ENCODE peak calls at places on chromosomes 13 and 19, in ten cellular contexts. W is ascending aorta; G is CD4-positive, alpha-beta memory T cell; M is GM23248; S is mesenchymal stem cell; U is iPS DF 6.9; A is sigmoid colon; D is body of pancreas; J is CD8-positive, alpha-beta T cell; H is neuronal stem cell. Z is an unnamed sample.
A peak's percentile ranks its signal among the peaks of the same experiment; 100 is the strongest.

GRCh38 chr13:51034906-51035305 is 76.2 kb downstream of the C13orf42 start:
- DNase-seq in W (no peak), A (no peak), M (no peak), D (no peak), H (no peak), J (no peak), G (no peak), S (no peak), U (no peak), Z (no peak)

GRCh38 chr13:26229080-26229615 is 7.0 kb upstream of the RNF6 start:
- DNase-seq in D (no peak), G (no peak), A (no peak), U (no peak), S (no peak), J (no peak), W (no peak), H (no peak), M (no peak), Z (no peak)

GRCh38 chr13:48514776-48515175 is 18.1 kb downstream of the RCBTB2 start:
- DNase-seq in D (no peak), H (no peak), W (no peak), M (no peak), U (no peak), A (no peak), J (no peak), S (no peak), G (no peak), Z (no peak)

GRCh38 chr19:8575467-8575997 is 1.7 kb downstream of the MYO1F start:
- DNase-seq in M (peak; percentile 65), U (no peak), W (no peak), J (no peak), G (peak; percentile 61), A (no peak), D (no peak), H (no peak), S (no peak), Z (no peak)

GRCh38 chr13:98004107-98004506 is 50.6 kb downstream of the IPO5 start:
- DNase-seq in D (no peak), M (no peak), A (no peak), G (no peak), U (no peak), S (peak; percentile 91), W (no peak), J (no peak), H (no peak), Z (no peak)

GRCh38 chr13:49569993-49570689 is 15.2 kb downstream of the RCBTB1 start:
- DNase-seq in H (no peak), W (no peak), S (no peak), J (no peak), U (no peak), A (no peak), D (no peak), G (peak; percentile 12), M (peak; percentile 3), Z (no peak)

GRCh38 chr19:3842948-3843347 is 25.9 kb downstream of the ZFR2 start:
- DNase-seq in W (no peak), J (no peak), M (no peak), S (no peak), H (no peak), G (no peak), D (no peak), A (no peak), U (no peak), Z (no peak)

GRCh38 chr13:104773775-104774174 is 1707.6 kb upstream of the SLC10A2 start:
- DNase-seq in W (no peak), M (peak; percentile 50), G (peak; percentile 4), S (peak; percentile 82), D (no peak), U (peak; percentile 22), J (no peak), H (peak; percentile 35), A (no peak), Z (no peak)

GRCh38 chr19:33947565-33947964 is 150.9 kb downstream of the KCTD15 start:
- DNase-seq in A (no peak), H (no peak), M (no peak), U (no peak), S (no peak), D (no peak), J (no peak), W (no peak), G (no peak), Z (no peak)

GRCh38 chr19:43618921-43619261 is 538 bp downstream of the ZNF428 start:
- DNase-seq in M (peak; percentile 68), D (no peak), S (no peak), U (no peak), H (no peak), G (no peak), J (no peak), A (no peak), W (no peak), Z (no peak)

GRCh38 chr19:12664406-12665280 is 1.9 kb downstream of the MAN2B1 start:
- DNase-seq in H (no peak), M (peak; percentile 26), W (no peak), D (no peak), G (no peak), J (no peak), S (no peak), U (peak; percentile 90), A (no peak), Z (no peak)
- H3K4me3 ChIP-seq in H (peak overlapping the region; percentile 67), M (no peak overlapping the region), W (no peak overlapping the region), D (no peak overlapping the region), G (no peak overlapping the region), J (no peak overlapping the region), S (no peak overlapping the region), U (no peak overlapping the region), A (no peak overlapping the region), Z (no peak overlapping the region)

DNA sequence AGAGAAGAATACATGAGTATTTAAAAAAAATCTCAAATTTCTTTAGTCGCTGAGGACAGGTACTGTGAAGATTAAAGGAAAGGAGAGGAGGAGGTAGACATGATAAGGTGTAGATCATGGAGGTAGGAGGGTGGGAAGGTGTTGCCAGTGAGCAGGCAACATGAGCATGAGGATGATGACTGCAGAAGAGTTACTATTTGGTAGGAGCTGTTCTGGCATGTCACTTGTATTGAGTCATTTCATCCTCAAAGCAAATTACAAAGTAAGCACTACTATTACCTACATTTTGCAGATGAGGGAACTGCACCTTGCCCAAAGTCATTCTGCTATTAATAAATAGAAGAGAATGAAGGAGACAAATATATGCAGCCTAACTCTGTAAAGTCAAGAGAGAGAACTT is 435.8 kb upstream of the KLF12 start:
- DNase-seq in W (no peak), D (no peak), J (no peak), H (no peak), M (no peak), G (no peak), S (no peak), A (no peak), U (no peak), Z (no peak)
- H3K27me3 ChIP-seq in W (no peaks in the 10 kb centered on the region), D (no peaks in the 10 kb centered on the region), J (peaks cover 3% of the 10 kb centered on the region), H (no peaks in the 10 kb centered on the region), M (no peaks in the 10 kb centered on the region), G (peaks cover 9% of the 10 kb centered on the region), S (no peaks in the 10 kb centered on the region), A (no peaks in the 10 kb centered on the region), U (peaks cover 1% of the 10 kb centered on the region), Z (no peaks in the 10 kb centered on the region)

GRCh38 chr13:67229438-67230242 is 496 bp downstream of the PCDH9 start:
- DNase-seq in W (no peak), A (no peak), G (no peak), M (peak; percentile 36), J (no peak), H (peak; percentile 4), U (no peak), S (no peak), D (no peak), Z (no peak)

GRCh38 chr13:67228909-67229308 is 1.2 kb downstream of the PCDH9 start:
- DNase-seq in U (no peak), J (no peak), S (peak; percentile 33), A (no peak), H (no peak), D (no peak), G (no peak), M (peak; percentile 5), W (no peak), Z (no peak)

GRCh38 chr13:67226686-67227085 is 3.5 kb downstream of the PCDH9 start:
- DNase-seq in S (no peak), W (no peak), A (no peak), M (no peak), D (no peak), J (no peak), U (no peak), G (no peak), H (no peak), Z (no peak)

GRCh38 chr13:67227131-67227983 is 2.8 kb downstream of the PCDH9 start:
- DNase-seq in J (no peak), D (no peak), G (no peak), M (no peak), H (no peak), S (no peak), W (no peak), U (no peak), A (no peak), Z (no peak)

GRCh38 chr13:67228031-67228430 is 2.1 kb downstream of the PCDH9 start:
- DNase-seq in W (no peak), A (no peak), D (no peak), U (no peak), S (no peak), G (no peak), M (no peak), H (no peak), J (no peak), Z (no peak)
- H3K4me3 ChIP-seq in W (no peak overlapping the region), A (peak overlapping the region; percentile 72), D (no peak overlapping the region), U (no peak overlapping the region), S (peak overlapping the region; percentile 92), G (no peak overlapping the region), M (no peak overlapping the region), H (peak overlapping the region; percentile 92), J (no peak overlapping the region), Z (no peak overlapping the region)

GRCh38 chr13:27918041-27918917 is 1.5 kb upstream of the PDX1 start:
- DNase-seq in W (no peak), J (no peak), D (peak; percentile 76), U (no peak), H (peak; percentile 46), A (no peak), S (no peak), G (no peak), M (no peak), Z (no peak)

GRCh38 chr13:27919934-27920676 is at the start of gene PDX1:
- DNase-seq in G (no peak), S (no peak), J (no peak), A (no peak), D (no peak), W (no peak), M (peak; percentile 28), H (peak; percentile 48), U (no peak), Z (peak; percentile 76)

GRCh38 chr13:27917121-27917947 is 2.5 kb upstream of the PDX1 start:
- DNase-seq in S (no peak), U (no peak), H (peak; percentile 41), A (no peak), W (no peak), J (no peak), M (no peak), G (no peak), D (no peak), Z (no peak)

GRCh38 chr13:27919299-27919933 is 384 bp upstream of the PDX1 start:
- DNase-seq in U (no peak), M (no peak), H (no peak), D (peak; percentile 92), G (no peak), W (no peak), J (no peak), A (no peak), S (no peak), Z (no peak)

DNA sequence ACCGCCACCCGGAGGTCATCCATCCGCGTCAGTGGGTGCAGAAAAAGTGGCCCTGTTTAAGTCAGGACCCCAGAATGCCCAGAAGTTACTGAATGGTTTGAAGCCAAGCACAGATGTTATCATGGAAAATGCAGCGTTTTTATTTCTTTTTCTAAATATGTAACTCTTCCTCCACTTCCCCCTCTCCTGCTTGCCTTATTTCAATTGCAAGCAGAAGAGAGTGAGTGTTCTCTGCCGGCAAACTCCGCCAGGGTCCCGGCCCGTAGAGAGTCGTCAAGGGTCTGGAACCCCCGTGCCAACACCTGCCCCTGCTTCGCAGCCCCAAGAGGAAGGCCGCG is 913 bp upstream of the PDX1 start:
- DNase-seq in G (no peak), M (no peak), D (no peak), J (no peak), U (no peak), S (no peak), W (no peak), H (peak; percentile 17), A (no peak), Z (no peak)
- H3K27me3 ChIP-seq in G (peaks cover 33% of the 10 kb centered on the region), M (peaks cover 94% of the 10 kb centered on the region), D (no peaks in the 10 kb centered on the region), J (peaks cover 35% of the 10 kb centered on the region), U (peaks cover 82% of the 10 kb centered on the region), S (peaks cover 91% of the 10 kb centered on the region), W (peaks cover 45% of the 10 kb centered on the region), H (peaks cover 95% of the 10 kb centered on the region), A (peaks cover 100% of the 10 kb centered on the region), Z (peaks cover 24% of the 10 kb centered on the region)